ENCODE peak calls at places on chromosomes 1 and 21, in eight cellular contexts. G, Y, B, Z, N, K, L and E are unnamed samples.

GRCh38 chr1:41662061-41662655 is 177.7 kb upstream of the EDN2 start:
- DNase-seq in G (peak), Y (peak), B (peak), Z (peak), N (peak), K (peak), L (no peak), E (peak)

GRCh38 chr1:28144203-28145135 is 32.0 kb downstream of the PTAFR start:
- DNase-seq in G (no peak), Y (no peak), B (no peak), Z (no peak), N (no peak), K (no peak), L (peak), E (no peak)

GRCh38 chr1:207499573-207499972 is 3.6 kb downstream of the CR1 start:
- DNase-seq in G (peak), Y (peak), B (peak), Z (peak), N (peak), K (peak), L (peak), E (peak)

GRCh38 chr1:178500936-178501554 is 4.3 kb upstream of the CLEC20A start:
- DNase-seq in G (no peak), Y (no peak), B (no peak), Z (no peak), N (no peak), K (no peak), L (no peak), E (no peak)

GRCh38 chr1:160625725-160626498 is 20.9 kb downstream of the SLAMF1 start:
- DNase-seq in G (no peak), Y (no peak), B (no peak), Z (no peak), N (no peak), K (no peak), L (no peak), E (no peak)

GRCh38 chr1:31723828-31724359 is 20.1 kb upstream of the COL16A1 start:
- DNase-seq in G (peak), Y (peak), B (no peak), Z (peak), N (peak), K (peak), L (peak), E (no peak)

GRCh38 chr1:226355679-226356583 is 47.0 kb upstream of the LIN9 start:
- DNase-seq in G (peak), Y (no peak), B (no peak), Z (no peak), N (peak), K (no peak), L (no peak), E (no peak)

GRCh38 chr1:2603521-2604155 is 17.1 kb downstream of the PRXL2B start:
- DNase-seq in G (no peak), Y (no peak), B (no peak), Z (no peak), N (no peak), K (peak), L (no peak), E (no peak)

GRCh38 chr1:5706239-5706638 is 286.0 kb downstream of the NPHP4 start:
- DNase-seq in G (no peak), Y (no peak), B (no peak), Z (no peak), N (no peak), K (no peak), L (no peak), E (no peak)

GRCh38 chr1:151443846-151444790 is 15.2 kb downstream of the POGZ start:
- DNase-seq in G (peak), Y (peak), B (peak), Z (peak), N (no peak), K (no peak), L (peak), E (peak)

GRCh38 chr1:226111109-226111864 is 48.8 kb downstream of the H3-3A start:
- DNase-seq in G (no peak), Y (no peak), B (no peak), Z (no peak), N (no peak), K (no peak), L (no peak), E (no peak)

GRCh38 chr1:114668784-114669561 is 876 bp downstream of the DENND2C start:
- DNase-seq in G (no peak), Y (no peak), B (no peak), Z (no peak), N (no peak), K (no peak), L (no peak), E (no peak)

GRCh38 chr1:39258146-39258924 is 53.8 kb downstream of the MACF1 start:
- DNase-seq in G (peak), Y (peak), B (peak), Z (peak), N (peak), K (no peak), L (peak), E (no peak)

GRCh38 chr21:41848533-41848932 is 30.6 kb downstream of the PRDM15 start:
- DNase-seq in G (no peak), Y (no peak), B (no peak), Z (no peak), N (no peak), K (peak), L (no peak), E (no peak)

GRCh38 chr1:207755846-207756692 is 4.2 kb downstream of the CD46 start:
- DNase-seq in G (no peak), Y (no peak), B (no peak), Z (no peak), N (no peak), K (no peak), L (no peak), E (no peak)

GRCh38 chr21:36551731-36552457 is 72.0 kb upstream of the CLDN14 start:
- DNase-seq in G (no peak), Y (no peak), B (no peak), Z (no peak), N (no peak), K (no peak), L (peak), E (peak)

GRCh38 chr1:86259390-86259789 is 102.8 kb upstream of the COL24A1 start:
- DNase-seq in G (no peak), Y (no peak), B (no peak), Z (no peak), N (no peak), K (no peak), L (no peak), E (no peak)

GRCh38 chr21:33908760-33909159 is 6.8 kb downstream of the ATP5PO start:
- DNase-seq in G (no peak), Y (no peak), B (no peak), Z (no peak), N (no peak), K (no peak), L (no peak), E (no peak)

GRCh38 chr1:29639156-29639736 is 402.9 kb downstream of the PTPRU start:
- DNase-seq in G (no peak), Y (no peak), B (no peak), Z (no peak), N (no peak), K (no peak), L (no peak), E (no peak)

GRCh38 chr1:31748265-31748859 is 15.8 kb downstream of the ADGRB2 start:
- DNase-seq in G (no peak), Y (no peak), B (no peak), Z (no peak), N (no peak), K (no peak), L (no peak), E (no peak)

GRCh38 chr1:16969057-16969609 is 11.3 kb downstream of the MFAP2 start:
- DNase-seq in G (no peak), Y (no peak), B (no peak), Z (no peak), N (no peak), K (no peak), L (no peak), E (no peak)

GRCh38 chr1:212315907-212316306 is 30.7 kb downstream of the PPP2R5A start:
- DNase-seq in G (peak), Y (peak), B (no peak), Z (no peak), N (no peak), K (no peak), L (peak), E (no peak)

GRCh38 chr1:181089017-181089776 is 697 bp downstream of the IER5 start:
- DNase-seq in G (peak), Y (peak), B (no peak), Z (peak), N (peak), K (peak), L (no peak), E (no peak)

GRCh38 chr1:153344718-153345025 is 4.0 kb downstream of the PGLYRP4 start:
- DNase-seq in G (no peak), Y (no peak), B (no peak), Z (no peak), N (no peak), K (no peak), L (no peak), E (no peak)

GRCh38 chr21:39142972-39143371 is 40.3 kb downstream of the PSMG1 start:
- DNase-seq in G (no peak), Y (no peak), B (no peak), Z (no peak), N (no peak), K (no peak), L (no peak), E (no peak)

GRCh38 chr1:235160395-235160964 is 570 bp downstream of the RBM34 start:
- DNase-seq in G (no peak), Y (no peak), B (no peak), Z (no peak), N (no peak), K (no peak), L (peak), E (peak)

GRCh38 chr1:205523891-205524793 is 19.7 kb downstream of the CDK18 start:
- DNase-seq in G (peak), Y (peak), B (no peak), Z (peak), N (peak), K (peak), L (peak), E (peak)

GRCh38 chr1:160429125-160429551 is 28.8 kb downstream of the VANGL2 start:
- DNase-seq in G (peak), Y (no peak), B (no peak), Z (peak), N (no peak), K (no peak), L (no peak), E (no peak)

GRCh38 chr1:106344494-106344893 is 712.0 kb upstream of the PRMT6 start:
- DNase-seq in G (no peak), Y (no peak), B (no peak), Z (no peak), N (no peak), K (no peak), L (no peak), E (no peak)

DNA sequence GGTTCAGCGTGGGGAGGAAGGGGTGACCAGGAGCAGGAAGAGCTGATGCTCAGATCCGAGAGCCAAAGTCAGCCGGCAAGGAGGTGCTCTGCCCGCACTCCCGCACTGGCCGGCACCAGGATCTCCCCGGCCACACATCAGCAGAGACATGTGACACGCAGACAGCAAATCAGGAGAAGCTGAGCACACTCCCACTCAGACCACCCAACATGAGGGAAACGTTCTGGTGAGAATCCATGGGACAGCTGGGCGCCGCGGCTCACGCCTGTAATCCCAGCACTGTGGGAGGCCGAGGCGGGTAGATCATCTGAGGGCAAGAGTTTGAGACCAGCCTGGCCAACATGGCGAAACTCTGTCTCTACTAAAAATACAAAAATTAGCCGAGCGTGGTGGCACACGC is 18.6 kb upstream of the PTTG1IP start:
- DNase-seq in G (no peak), Y (no peak), B (no peak), Z (no peak), N (no peak), K (no peak), L (no peak), E (no peak)
- TF ChIP-seq CTCF in G (no peak), Y (no peak), B (no peak), Z (no peak), N (no peak), K (no peak), L (no peak), E (no peak)

DNA sequence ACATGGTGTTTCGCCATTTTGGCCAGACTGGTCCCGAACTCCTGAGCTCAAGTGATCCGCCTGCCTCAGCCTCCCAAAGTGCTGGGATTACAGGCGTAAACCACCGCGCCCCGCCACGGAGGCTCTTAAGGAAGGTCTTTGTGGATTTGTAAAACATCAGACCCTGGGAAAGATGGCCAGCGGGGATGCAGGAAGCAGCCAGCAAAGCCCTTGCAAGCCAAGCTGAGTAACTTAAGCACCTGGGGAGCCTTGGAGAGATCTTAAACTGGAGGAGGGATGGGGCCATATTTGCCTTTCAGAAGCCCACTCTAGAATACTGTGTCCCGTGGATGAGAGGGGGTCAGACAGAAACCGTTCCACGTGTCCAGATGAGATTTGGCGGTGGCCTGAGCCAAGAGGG is 11.8 kb downstream of the C1orf216 start:
- DNase-seq in G (no peak), Y (no peak), B (no peak), Z (no peak), N (no peak), K (no peak), L (no peak), E (no peak)
- TF ChIP-seq CTCF in G (no peak), Y (no peak), B (no peak), Z (no peak), N (no peak), K (no peak), L (no peak), E (no peak)

GRCh38 chr1:113219377-113219776 is 146.4 kb downstream of the LRIG2 start:
- DNase-seq in G (peak), Y (no peak), B (no peak), Z (no peak), N (no peak), K (no peak), L (no peak), E (no peak)
- TF ChIP-seq CTCF in G (no peak), Y (no peak), B (no peak), Z (no peak), N (peak), K (no peak), L (peak), E (peak)

GRCh38 chr1:200535605-200536004 is 84.9 kb downstream of the KIF14 start:
- DNase-seq in G (peak), Y (peak), B (no peak), Z (peak), N (no peak), K (no peak), L (no peak), E (no peak)
- TF ChIP-seq CTCF in G (peak), Y (no peak), B (no peak), Z (no peak), N (no peak), K (no peak), L (no peak), E (no peak)

GRCh38 chr1:168091063-168091462 is 45.7 kb downstream of the GPR161 start:
- DNase-seq in G (no peak), Y (no peak), B (no peak), Z (no peak), N (no peak), K (no peak), L (no peak), E (no peak)
- TF ChIP-seq CTCF in G (no peak), Y (no peak), B (no peak), Z (no peak), N (no peak), K (no peak), L (no peak), E (no peak)